ENCODE peak calls at places on chromosomes 7 and 10, in seven cellular contexts. One of them, this sample, is unnamed.
A peak's percentile ranks its signal among the peaks of the same experiment; 100 is the strongest.

GRCh38 chr10:45375716-45376231 is 1.8 kb downstream of the ALOX5 start:
- DNase-seq in body of pancreas: no peak
- DNase-seq in endodermal cell: peak; percentile 24
- DNase-seq in heart right ventricle: no peak
- DNase-seq in lung: no peak
- DNase-seq in pancreas: no peak
- DNase-seq in PC-9: no peak
- DNase-seq in this sample: no peak

GRCh38 chr10:5557040-5557721 is 32.4 kb downstream of the CALML3 start:
- DNase-seq in endodermal cell: peak; percentile 39
- DNase-seq in heart right ventricle: no peak
- DNase-seq in lung: no peak
- DNase-seq in pancreas: no peak
- DNase-seq in PC-9: no peak
- DNase-seq in body of pancreas: no peak
- DNase-seq in this sample: no peak

GRCh38 chr10:19964625-19965024 is 148.4 kb downstream of the PLXDC2 start:
- DNase-seq in heart right ventricle: no peak
- DNase-seq in PC-9: no peak
- DNase-seq in body of pancreas: no peak
- DNase-seq in endodermal cell: peak; percentile 63
- DNase-seq in lung: no peak
- DNase-seq in pancreas: no peak
- DNase-seq in this sample: no peak

GRCh38 chr7:89200758-89201157 is 405.2 kb upstream of the TEX47 start:
- DNase-seq in pancreas: no peak
- DNase-seq in lung: no peak
- DNase-seq in heart right ventricle: no peak
- DNase-seq in body of pancreas: no peak
- DNase-seq in endodermal cell: no peak
- DNase-seq in PC-9: no peak
- DNase-seq in this sample: no peak

GRCh38 chr7:120856621-120857352 is 1.2 kb downstream of the TSPAN12 start:
- DNase-seq in endodermal cell: peak; percentile 89
- DNase-seq in PC-9: no peak
- DNase-seq in lung: peak; percentile 37
- DNase-seq in body of pancreas: peak; percentile 28
- DNase-seq in heart right ventricle: peak; percentile 33
- DNase-seq in pancreas: peak; percentile 39
- DNase-seq in this sample: peak; percentile 8

GRCh38 chr7:36971515-36972139 is 247.3 kb upstream of the AOAH start:
- DNase-seq in endodermal cell: no peak
- DNase-seq in body of pancreas: peak; percentile 51
- DNase-seq in PC-9: no peak
- DNase-seq in heart right ventricle: no peak
- DNase-seq in lung: no peak
- DNase-seq in pancreas: no peak
- DNase-seq in this sample: no peak

GRCh38 chr7:5607958-5608656 is 173.4 kb downstream of the RNF216 start:
- DNase-seq in PC-9: no peak
- DNase-seq in endodermal cell: peak; percentile 91
- DNase-seq in body of pancreas: no peak
- DNase-seq in lung: no peak
- DNase-seq in pancreas: no peak
- DNase-seq in heart right ventricle: no peak
- DNase-seq in this sample: no peak

GRCh38 chr10:42640610-42641229 is 2.4 kb upstream of the ZNF33B start:
- DNase-seq in pancreas: peak; percentile 58
- DNase-seq in endodermal cell: peak; percentile 46
- DNase-seq in body of pancreas: peak; percentile 90
- DNase-seq in PC-9: peak; percentile 94
- DNase-seq in lung: no peak
- DNase-seq in heart right ventricle: no peak
- DNase-seq in this sample: no peak

GRCh38 chr10:32332299-32332750 is 14.6 kb downstream of the EPC1 start:
- DNase-seq in PC-9: no peak
- DNase-seq in pancreas: peak; percentile 61
- DNase-seq in body of pancreas: peak; percentile 78
- DNase-seq in endodermal cell: no peak
- DNase-seq in lung: no peak
- DNase-seq in heart right ventricle: no peak
- DNase-seq in this sample: no peak

GRCh38 chr7:69889338-69890080 is 291.2 kb downstream of the AUTS2 start:
- DNase-seq in heart right ventricle: no peak
- DNase-seq in PC-9: no peak
- DNase-seq in lung: no peak
- DNase-seq in body of pancreas: no peak
- DNase-seq in endodermal cell: no peak
- DNase-seq in pancreas: no peak
- DNase-seq in this sample: no peak

GRCh38 chr7:69893915-69894314 is 295.6 kb downstream of the AUTS2 start:
- DNase-seq in lung: no peak
- DNase-seq in heart right ventricle: no peak
- DNase-seq in endodermal cell: no peak
- DNase-seq in body of pancreas: no peak
- DNase-seq in pancreas: no peak
- DNase-seq in PC-9: no peak
- DNase-seq in this sample: no peak

GRCh38 chr7:69892790-69893189 is 294.5 kb downstream of the AUTS2 start:
- DNase-seq in heart right ventricle: no peak
- DNase-seq in endodermal cell: no peak
- DNase-seq in body of pancreas: no peak
- DNase-seq in pancreas: no peak
- DNase-seq in PC-9: no peak
- DNase-seq in lung: no peak
- DNase-seq in this sample: no peak

GRCh38 chr7:69890081-69890369 is 291.8 kb downstream of the AUTS2 start:
- DNase-seq in PC-9: no peak
- DNase-seq in body of pancreas: no peak
- DNase-seq in endodermal cell: no peak
- DNase-seq in heart right ventricle: no peak
- DNase-seq in pancreas: no peak
- DNase-seq in lung: no peak
- DNase-seq in this sample: no peak
- H3K4me3 ChIP-seq in PC-9: no peak overlapping the region
- H3K4me3 ChIP-seq in body of pancreas: no peak overlapping the region
- H3K4me3 ChIP-seq in endodermal cell: no peak overlapping the region
- H3K4me3 ChIP-seq in heart right ventricle: no peak overlapping the region
- H3K4me3 ChIP-seq in pancreas: no peak overlapping the region
- H3K4me3 ChIP-seq in lung: no peak overlapping the region
- H3K4me3 ChIP-seq in this sample: no peak overlapping the region

GRCh38 chr10:9097991-9098306 is 1043.5 kb downstream of the GATA3 start:
- DNase-seq in pancreas: no peak
- DNase-seq in lung: no peak
- DNase-seq in PC-9: no peak
- DNase-seq in endodermal cell: peak; percentile 47
- DNase-seq in body of pancreas: no peak
- DNase-seq in heart right ventricle: no peak
- DNase-seq in this sample: no peak
- H3K27me3 ChIP-seq in pancreas: no peaks in the 10 kb centered on the region
- H3K27me3 ChIP-seq in lung: no peaks in the 10 kb centered on the region
- H3K27me3 ChIP-seq in PC-9: no peaks in the 10 kb centered on the region
- H3K27me3 ChIP-seq in endodermal cell: peaks cover 81% of the 10 kb centered on the region
- H3K27me3 ChIP-seq in body of pancreas: no peaks in the 10 kb centered on the region
- H3K27me3 ChIP-seq in heart right ventricle: peaks cover 5% of the 10 kb centered on the region
- H3K27me3 ChIP-seq in this sample: no peaks in the 10 kb centered on the region

GRCh38 chr7:132545756-132546155 is 30.5 kb downstream of the PLXNA4 start:
- DNase-seq in endodermal cell: no peak
- DNase-seq in body of pancreas: no peak
- DNase-seq in lung: no peak
- DNase-seq in heart right ventricle: no peak
- DNase-seq in PC-9: no peak
- DNase-seq in pancreas: no peak
- DNase-seq in this sample: no peak
- H3K9me3 ChIP-seq in endodermal cell: peaks cover 9% of the 10 kb centered on the region
- H3K9me3 ChIP-seq in body of pancreas: peaks cover 8% of the 10 kb centered on the region
- H3K9me3 ChIP-seq in lung: no peaks in the 10 kb centered on the region
- H3K9me3 ChIP-seq in heart right ventricle: peaks cover 12% of the 10 kb centered on the region
- H3K9me3 ChIP-seq in PC-9: no peaks in the 10 kb centered on the region
- H3K9me3 ChIP-seq in pancreas: no peaks in the 10 kb centered on the region
- H3K9me3 ChIP-seq in this sample: no peaks in the 10 kb centered on the region

DNA sequence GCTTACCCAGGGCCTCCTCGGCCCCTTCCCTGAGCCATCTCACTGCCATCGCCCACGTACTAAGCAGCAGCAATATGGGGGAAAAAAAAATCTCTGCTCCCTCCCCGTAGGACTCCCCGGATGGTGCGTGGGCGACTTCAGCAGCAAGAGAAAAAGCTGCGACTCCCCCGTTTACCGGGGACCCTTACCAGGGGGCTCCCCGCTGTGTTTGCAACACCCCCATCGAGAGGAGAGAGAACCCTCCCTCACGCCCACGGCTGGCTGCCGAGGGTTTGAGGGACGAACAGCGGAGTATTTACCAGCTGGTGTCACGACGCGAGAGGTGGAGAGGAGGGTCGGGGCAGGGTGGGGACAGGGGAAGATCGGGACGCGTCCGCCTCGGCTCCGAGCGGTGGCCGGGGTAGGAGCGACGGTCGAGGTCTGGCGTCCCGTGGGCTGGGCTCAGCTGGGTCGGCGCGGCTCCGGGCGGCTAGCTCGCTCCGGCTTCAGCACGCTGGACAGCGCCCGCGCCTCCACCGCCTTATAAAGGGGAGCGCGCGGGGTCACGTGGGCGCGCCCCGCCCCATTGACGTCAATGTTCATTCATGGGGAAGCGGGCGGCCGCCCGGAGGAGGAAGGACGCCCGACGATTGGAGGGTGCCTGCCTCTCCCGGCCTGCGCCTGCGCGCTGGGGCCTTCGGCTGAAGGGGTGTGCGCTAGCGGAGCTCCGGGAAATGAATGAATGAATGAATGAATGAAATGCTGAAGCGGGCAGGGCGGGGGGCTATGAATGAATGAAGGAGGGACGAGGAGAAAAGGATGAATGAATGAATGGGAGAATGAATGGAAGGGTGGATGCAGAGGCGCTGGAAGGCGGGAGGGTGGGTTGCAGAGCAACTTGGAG is at the start of gene VGF:
- DNase-seq in lung: peak; percentile 92
- DNase-seq in pancreas: peak; percentile 95
- DNase-seq in heart right ventricle: peak; percentile 91
- DNase-seq in PC-9: peak; percentile 77
- DNase-seq in endodermal cell: peak; percentile 98
- DNase-seq in body of pancreas: peak; percentile 95
- DNase-seq in this sample: peak; percentile 74
- H3K4me3 ChIP-seq in lung: no peak within 1 kb of the TSS
- H3K4me3 ChIP-seq in pancreas: peak within 1 kb of the TSS; percentile 39
- H3K4me3 ChIP-seq in heart right ventricle: peak within 1 kb of the TSS; percentile 42
- H3K4me3 ChIP-seq in PC-9: peak within 1 kb of the TSS; percentile 86
- H3K4me3 ChIP-seq in endodermal cell: peak within 1 kb of the TSS; percentile 71
- H3K4me3 ChIP-seq in body of pancreas: no peak within 1 kb of the TSS
- H3K4me3 ChIP-seq in this sample: no peak within 1 kb of the TSS

GRCh38 chr10:100814751-100815474 is 69.5 kb downstream of the PAX2 start:
- DNase-seq in body of pancreas: no peak
- DNase-seq in lung: no peak
- DNase-seq in pancreas: no peak
- DNase-seq in PC-9: no peak
- DNase-seq in heart right ventricle: no peak
- DNase-seq in endodermal cell: no peak
- DNase-seq in this sample: no peak
- H3K27me3 ChIP-seq in body of pancreas: no peaks in the 10 kb centered on the region
- H3K27me3 ChIP-seq in lung: peaks cover 11% of the 10 kb centered on the region
- H3K27me3 ChIP-seq in pancreas: no peaks in the 10 kb centered on the region
- H3K27me3 ChIP-seq in PC-9: peaks cover 96% of the 10 kb centered on the region
- H3K27me3 ChIP-seq in heart right ventricle: peaks cover 80% of the 10 kb centered on the region
- H3K27me3 ChIP-seq in endodermal cell: peaks cover 71% of the 10 kb centered on the region
- H3K27me3 ChIP-seq in this sample: no peaks in the 10 kb centered on the region

GRCh38 chr10:133019191-133019590 is 68.5 kb upstream of the ADGRA1 start:
- DNase-seq in endodermal cell: no peak
- DNase-seq in lung: no peak
- DNase-seq in body of pancreas: no peak
- DNase-seq in pancreas: peak; percentile 8
- DNase-seq in PC-9: no peak
- DNase-seq in heart right ventricle: no peak
- DNase-seq in this sample: no peak

GRCh38 chr10:133018491-133018890 is 69.2 kb upstream of the ADGRA1 start:
- DNase-seq in body of pancreas: no peak
- DNase-seq in pancreas: peak; percentile 12
- DNase-seq in lung: no peak
- DNase-seq in PC-9: no peak
- DNase-seq in heart right ventricle: no peak
- DNase-seq in endodermal cell: no peak
- DNase-seq in this sample: no peak

GRCh38 chr10:133021116-133021962 is 66.4 kb upstream of the ADGRA1 start:
- DNase-seq in body of pancreas: no peak
- DNase-seq in endodermal cell: no peak
- DNase-seq in PC-9: no peak
- DNase-seq in lung: no peak
- DNase-seq in heart right ventricle: no peak
- DNase-seq in pancreas: peak; percentile 12
- DNase-seq in this sample: no peak

GRCh38 chr10:133019651-133020050 is 68.1 kb upstream of the ADGRA1 start:
- DNase-seq in lung: no peak
- DNase-seq in heart right ventricle: no peak
- DNase-seq in endodermal cell: no peak
- DNase-seq in body of pancreas: no peak
- DNase-seq in PC-9: no peak
- DNase-seq in pancreas: peak; percentile 9
- DNase-seq in this sample: no peak

DNA sequence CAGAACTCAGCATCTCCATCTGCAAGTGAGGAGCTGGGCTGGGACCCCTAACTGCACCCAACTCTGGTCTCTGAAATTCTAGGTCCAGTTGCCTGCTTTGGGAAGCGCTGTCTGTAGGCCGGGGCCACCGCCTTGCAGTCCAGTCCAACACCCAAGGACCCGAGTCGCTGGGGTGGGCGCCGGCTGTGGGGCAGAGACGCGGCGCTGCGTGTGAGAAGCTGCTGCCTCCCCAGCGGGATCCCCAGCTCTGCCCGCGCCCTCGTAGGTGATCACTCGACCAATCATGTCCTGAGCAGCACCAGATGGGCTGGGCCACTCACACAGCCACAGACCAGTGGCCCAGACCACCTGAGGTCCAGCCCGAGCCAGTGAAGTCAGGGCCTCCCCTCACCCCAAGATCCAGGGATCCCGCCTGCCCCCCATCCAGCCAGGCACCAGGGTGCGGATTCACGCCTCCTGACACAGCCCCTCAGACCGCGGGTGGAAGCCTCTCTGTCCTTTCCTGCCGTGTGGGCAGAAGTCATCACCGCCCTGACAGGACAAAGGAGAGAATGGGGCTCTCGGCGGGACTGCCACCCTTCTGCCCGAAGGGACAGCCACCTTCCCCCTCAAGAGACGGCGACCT is 67.4 kb upstream of the ADGRA1 start:
- DNase-seq in endodermal cell: no peak
- DNase-seq in pancreas: peak; percentile 12
- DNase-seq in heart right ventricle: no peak
- DNase-seq in PC-9: no peak
- DNase-seq in lung: no peak
- DNase-seq in body of pancreas: no peak
- DNase-seq in this sample: no peak
- H3K9me3 ChIP-seq in endodermal cell: no peaks in the 10 kb centered on the region
- H3K9me3 ChIP-seq in pancreas: no peaks in the 10 kb centered on the region
- H3K9me3 ChIP-seq in heart right ventricle: no peaks in the 10 kb centered on the region
- H3K9me3 ChIP-seq in PC-9: no peaks in the 10 kb centered on the region
- H3K9me3 ChIP-seq in lung: no peaks in the 10 kb centered on the region
- H3K9me3 ChIP-seq in body of pancreas: no peaks in the 10 kb centered on the region
- H3K9me3 ChIP-seq in this sample: no peaks in the 10 kb centered on the region

This sample was measured in MG63.